ENCODE peak calls at places on chromosomes 16 and 17, in six cellular contexts. K is tibial artery, G is mammary epithelial cell, O is SJSA1, C is H1, P is cardiac muscle cell. J is an unnamed sample.
A peak's percentile ranks its signal among the peaks of the same experiment; 100 is the strongest.

GRCh38 chr17:41301916-41302901 is at the start of gene KRTAP29-1:
- DNase-seq in K (no peak), G (no peak), O (no peak), C (no peak), P (no peak), J (no peak)

GRCh38 chr16:8572919-8573724 is 17.2 kb downstream of the TMEM114 start:
- DNase-seq in K (no peak), G (peak; percentile 24), O (peak; percentile 21), C (no peak), P (peak; percentile 41), J (peak; percentile 42)

GRCh38 chr16:74766729-74767128 is 7.9 kb downstream of the FA2H start:
- DNase-seq in K (no peak), G (no peak), O (no peak), C (no peak), P (no peak), J (no peak)

GRCh38 chr17:79001190-79002020 is 8.2 kb downstream of the CANT1 start:
- DNase-seq in K (peak; percentile 46), G (no peak), O (no peak), C (no peak), P (no peak), J (no peak)

GRCh38 chr17:2027528-2028233 is 2.3 kb upstream of the DPH1 start:
- DNase-seq in K (no peak), G (no peak), O (no peak), C (no peak), P (no peak), J (no peak)

GRCh38 chr16:787261-787966 is 767 bp downstream of the RPUSD1 start:
- DNase-seq in K (no peak), G (no peak), O (no peak), C (no peak), P (no peak), J (peak; percentile 50)

GRCh38 chr16:84054271-84054670 is 11.7 kb upstream of the SLC38A8 start:
- DNase-seq in K (peak; percentile 55), G (no peak), O (no peak), C (no peak), P (no peak), J (no peak)

GRCh38 chr16:46649571-46649970 is 28.4 kb upstream of the SHCBP1 start:
- DNase-seq in K (peak; percentile 75), G (no peak), O (peak; percentile 31), C (no peak), P (no peak), J (no peak)

GRCh38 chr17:33200587-33200986 is 92.5 kb downstream of the ASIC2 start:
- DNase-seq in K (peak; percentile 25), G (peak; percentile 9), O (no peak), C (no peak), P (no peak), J (no peak)

DNA sequence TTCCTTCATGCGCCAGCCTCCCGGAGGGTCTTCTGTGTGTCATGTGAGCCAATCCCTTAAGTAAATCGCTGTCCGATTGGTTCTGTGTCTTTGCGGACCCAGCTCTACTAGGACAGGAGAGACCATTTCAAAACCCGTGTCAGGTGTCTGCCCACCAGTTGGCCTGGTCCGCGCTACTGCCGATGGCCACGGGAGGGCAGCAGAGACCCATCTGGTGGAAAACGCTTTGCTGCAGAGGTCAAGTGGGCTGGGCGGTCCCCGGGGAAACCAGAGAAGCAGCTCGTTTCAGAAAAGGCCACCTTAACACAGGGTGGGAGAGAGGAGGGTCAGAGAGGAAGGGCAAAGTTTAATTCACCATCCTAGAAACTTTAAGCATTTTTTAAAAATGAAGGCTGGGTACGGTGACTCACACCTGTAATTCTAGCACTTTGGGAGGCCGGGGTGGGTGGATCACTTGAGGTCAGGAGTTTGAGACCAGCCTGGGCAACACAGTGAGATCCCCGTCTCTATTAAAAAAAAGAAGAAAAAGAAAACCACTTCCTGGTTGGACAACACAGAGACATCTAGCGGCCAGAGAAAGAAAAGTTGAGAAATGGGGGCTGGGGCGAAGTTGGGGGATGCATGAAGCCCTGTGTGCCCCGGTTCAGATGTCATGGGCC is 2.8 kb upstream of the CIBAR2 start:
- DNase-seq in K (peak; percentile 91), G (peak; percentile 61), O (peak; percentile 87), C (peak; percentile 83), P (peak; percentile 92), J (peak; percentile 90)
- H3K27ac ChIP-seq in K (no peak overlapping the region), G (no peak overlapping the region), O (peak overlapping the region; percentile 23), C (no peak overlapping the region), P (no peak overlapping the region), J (peak overlapping the region; percentile 78)

GRCh38 chr16:27651299-27651698 is 101.4 kb downstream of the KATNIP start:
- DNase-seq in K (no peak), G (no peak), O (no peak), C (no peak), P (no peak), J (no peak)

GRCh38 chr16:27650073-27650701 is 100.2 kb downstream of the KATNIP start:
- DNase-seq in K (no peak), G (peak; percentile 4), O (no peak), C (no peak), P (no peak), J (peak; percentile 41)

GRCh38 chr16:27646811-27647210 is 96.9 kb downstream of the KATNIP start:
- DNase-seq in K (no peak), G (no peak), O (no peak), C (no peak), P (no peak), J (no peak)

GRCh38 chr16:27644165-27644564 is 94.2 kb downstream of the KATNIP start:
- DNase-seq in K (no peak), G (no peak), O (no peak), C (no peak), P (no peak), J (no peak)

DNA sequence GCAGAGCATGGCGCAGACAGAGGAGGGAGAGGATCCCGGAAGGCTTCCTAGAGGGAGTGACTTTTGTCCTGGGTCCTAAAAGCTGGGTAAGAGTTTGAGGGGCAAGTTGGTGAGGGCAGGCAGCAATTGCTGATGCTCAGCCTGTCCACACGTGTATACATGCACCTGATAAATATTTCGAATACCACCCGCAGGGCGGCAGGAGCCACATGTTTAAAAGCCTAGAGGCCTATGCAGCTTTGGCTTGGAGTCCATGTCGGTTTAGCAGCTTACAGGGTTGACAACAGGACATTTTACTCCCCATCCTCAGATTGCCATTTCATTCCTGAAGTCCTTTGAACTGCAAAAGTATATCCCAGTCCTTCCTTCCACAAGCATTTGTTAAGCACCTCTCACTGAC is 99.1 kb downstream of the KATNIP start:
- DNase-seq in K (no peak), G (no peak), O (no peak), C (no peak), P (no peak), J (no peak)
- H3K27ac ChIP-seq in K (no peak overlapping the region), G (no peak overlapping the region), O (no peak overlapping the region), C (no peak overlapping the region), P (no peak overlapping the region), J (no peak overlapping the region)

GRCh38 chr17:4908711-4909496 is 6.0 kb upstream of the CHRNE start:
- DNase-seq in K (peak; percentile 95), G (peak; percentile 94), O (peak; percentile 81), C (peak; percentile 93), P (peak; percentile 91), J (peak; percentile 94)
- H3K27ac ChIP-seq in K (peak overlapping the region; percentile 32), G (peak overlapping the region; percentile 89), O (no peak overlapping the region), C (no peak overlapping the region), P (peak overlapping the region; percentile 24), J (peak overlapping the region; percentile 94)

GRCh38 chr17:80913928-80914821 is 77.5 kb upstream of the CHMP6 start:
- DNase-seq in K (peak; percentile 54), G (no peak), O (no peak), C (no peak), P (no peak), J (no peak)
- H3K27ac ChIP-seq in K (no peak overlapping the region), G (no peak overlapping the region), O (no peak overlapping the region), C (no peak overlapping the region), P (no peak overlapping the region), J (no peak overlapping the region)